ENCODE peak calls at places on chromosomes 7 and 10, in six cellular contexts. T is effector CD4-positive, alpha-beta T cell; W is activated CD4-positive, alpha-beta T cell treated with anti-CD3 and anti-CD28 coated beads, Interleukin-2, amount 10 ng/mL, durations not matched to agents 7 days and 5 days; I is progenitor cell of endocrine pancreas; X is IMR-90; Z is activated naive CD4-positive, alpha-beta T cell. N is an unnamed sample.

GRCh38 chr10:110671788-110672579 is 27.8 kb downstream of the RBM20 start:
- DNase-seq in I (peak), W (peak), X (peak), Z (peak), T (peak), N (peak)

GRCh38 chr10:137031-137430 is 1.8 kb downstream of the ZMYND11 start:
- DNase-seq in Z (no peak), W (peak), I (no peak), X (peak), T (peak), N (peak)

GRCh38 chr10:118563373-118563890 is 32.0 kb downstream of the PRLHR start:
- DNase-seq in X (no peak), I (no peak), W (no peak), Z (no peak), T (no peak), N (no peak)

GRCh38 chr7:16402084-16402483 is 19.3 kb downstream of the CRPPA start:
- DNase-seq in X (no peak), Z (no peak), T (no peak), W (no peak), I (no peak), N (no peak)

GRCh38 chr7:30596721-30597120 is 2.0 kb downstream of the GARS1 start:
- DNase-seq in X (peak), Z (no peak), W (no peak), T (no peak), I (no peak), N (no peak)

GRCh38 chr7:101218236-101219130 is 518 bp downstream of the ZNHIT1 start:
- DNase-seq in W (no peak), X (peak), I (no peak), Z (no peak), T (no peak), N (no peak)

GRCh38 chr10:124802313-124802675 is 675 bp downstream of the ABRAXAS2 start:
- DNase-seq in Z (no peak), X (no peak), W (peak), I (no peak), T (peak), N (peak)

GRCh38 chr10:119028900-119029612 is 458 bp upstream of the NANOS1 start:
- DNase-seq in I (peak), W (peak), X (peak), T (peak), Z (peak), N (peak)

GRCh38 chr7:150003304-150003810 is 129.6 kb downstream of the ATP6V0E2 start:
- DNase-seq in Z (no peak), I (no peak), X (peak), W (no peak), T (no peak), N (peak)

GRCh38 chr10:6228010-6228511 is 25.3 kb downstream of the PFKFB3 start:
- DNase-seq in W (no peak), Z (no peak), X (peak), I (no peak), T (no peak), N (no peak)

GRCh38 chr7:1969459-1970284 is 263.1 kb downstream of the MAD1L1 start:
- DNase-seq in Z (no peak), T (no peak), W (no peak), I (no peak), X (no peak), N (no peak)

GRCh38 chr7:135012229-135012628 is 25.9 kb downstream of the AGBL3 start:
- DNase-seq in T (no peak), W (no peak), I (no peak), Z (no peak), X (no peak), N (no peak)

GRCh38 chr7:7869036-7869435 is 99.6 kb upstream of the GLCCI1 start:
- DNase-seq in Z (no peak), T (no peak), I (no peak), X (no peak), W (no peak), N (peak)

GRCh38 chr7:147911224-147911623 is 679.3 kb upstream of the C7orf33 start:
- DNase-seq in T (no peak), Z (no peak), X (no peak), W (no peak), I (no peak), N (no peak)

GRCh38 chr7:132472463-132473120 is 103.7 kb downstream of the PLXNA4 start:
- DNase-seq in T (no peak), W (no peak), X (no peak), Z (no peak), I (no peak), N (no peak)

GRCh38 chr10:42875792-42876191 is 93.2 kb downstream of the BMS1 start:
- DNase-seq in I (no peak), Z (no peak), X (peak), T (no peak), W (no peak), N (no peak)

GRCh38 chr10:79189853-79190435 is 121.2 kb downstream of the ZMIZ1 start:
- DNase-seq in I (no peak), X (peak), T (no peak), Z (no peak), W (no peak), N (no peak)

GRCh38 chr10:102394801-102395676 is 466 bp upstream of the NFKB2 start:
- DNase-seq in T (peak), Z (peak), X (peak), W (peak), I (peak), N (peak)